ENCODE peak calls at places on chromosomes 6 and 20, in six cellular contexts. A, I, E, W, Y and T are unnamed samples.

GRCh38 chr6:167141667-167142432 is 15.9 kb downstream of the GPR31 start:
- DNase-seq in A (peak), I (no peak), E (peak), W (peak), Y (peak), T (peak)

GRCh38 chr6:90247262-90247661 is 49.4 kb downstream of the BACH2 start:
- DNase-seq in A (no peak), I (no peak), E (no peak), W (no peak), Y (no peak), T (no peak)

GRCh38 chr20:10061641-10062040 is 26.9 kb downstream of the ANKEF1 start:
- DNase-seq in A (peak), I (peak), E (no peak), W (no peak), Y (no peak), T (no peak)

GRCh38 chr6:130167655-130168054 is 55.1 kb downstream of the SAMD3 start:
- DNase-seq in A (no peak), I (no peak), E (no peak), W (no peak), Y (peak), T (no peak)

GRCh38 chr6:43916091-43916923 is 146.3 kb downstream of the VEGFA start:
- DNase-seq in A (no peak), I (no peak), E (no peak), W (no peak), Y (no peak), T (no peak)

GRCh38 chr6:167119680-167120556 is 3.0 kb upstream of the CCR6 start:
- DNase-seq in A (no peak), I (no peak), E (no peak), W (no peak), Y (no peak), T (no peak)

GRCh38 chr6:111559193-111560097 is 46.2 kb downstream of the TRAF3IP2 start:
- DNase-seq in A (peak), I (peak), E (no peak), W (no peak), Y (no peak), T (no peak)

GRCh38 chr20:47907031-47907670 is 121.9 kb upstream of the SULF2 start:
- DNase-seq in A (no peak), I (no peak), E (no peak), W (no peak), Y (no peak), T (no peak)

GRCh38 chr20:42100137-42100704 is 482.0 kb upstream of the CHD6 start:
- DNase-seq in A (no peak), I (no peak), E (no peak), W (no peak), Y (no peak), T (no peak)

GRCh38 chr20:37627060-37627766 is 66.6 kb upstream of the CTNNBL1 start:
- DNase-seq in A (peak), I (no peak), E (peak), W (peak), Y (peak), T (peak)

GRCh38 chr20:33291830-33292355 is 8.9 kb downstream of the BPIFB1 start:
- DNase-seq in A (peak), I (peak), E (peak), W (peak), Y (peak), T (peak)

GRCh38 chr6:127879685-127880084 is 21.2 kb downstream of the THEMIS start:
- DNase-seq in A (peak), I (peak), E (no peak), W (no peak), Y (peak), T (peak)

GRCh38 chr6:138571585-138572199 is 72.4 kb upstream of the NHSL1 start:
- DNase-seq in A (no peak), I (no peak), E (no peak), W (no peak), Y (no peak), T (no peak)

GRCh38 chr20:36085686-36086267 is 68.8 kb upstream of the EPB41L1 start:
- DNase-seq in A (peak), I (no peak), E (peak), W (no peak), Y (peak), T (no peak)

GRCh38 chr6:66538548-66539135 is 831.6 kb upstream of the EYS start:
- DNase-seq in A (no peak), I (no peak), E (no peak), W (no peak), Y (no peak), T (no peak)